ENCODE peak calls at places on chromosomes 7 and 10, in seven cellular contexts. P is heart right ventricle; K is NCI-H1105; R is kidney tubule cell; X is CD4-positive, alpha-beta T cell; S is iPS-NIHi11; T is kidney glomerular epithelial cell. C is an unnamed sample.
A peak's percentile ranks its signal among the peaks of the same experiment; 100 is the strongest.

GRCh38 chr7:158728911-158729645 is 24.5 kb upstream of the NCAPG2 start:
- DNase-seq in P (no peak), K (no peak), R (no peak), X (no peak), S (no peak), T (no peak), C (no peak)

GRCh38 chr10:52568309-52568708 is 204.3 kb downstream of the MBL2 start:
- DNase-seq in P (no peak), K (no peak), R (no peak), X (no peak), S (no peak), T (no peak), C (no peak)

GRCh38 chr10:1559731-1560130 is 177.6 kb downstream of the ADARB2 start:
- DNase-seq in P (no peak), K (no peak), R (no peak), X (no peak), S (no peak), T (no peak), C (peak; percentile 33)

GRCh38 chr7:73567701-73568685 is 10.4 kb downstream of the TBL2 start:
- DNase-seq in P (no peak), K (no peak), R (no peak), X (no peak), S (no peak), T (no peak), C (no peak)

GRCh38 chr7:84331665-84332064 is 137.1 kb upstream of the SEMA3A start:
- DNase-seq in P (no peak), K (no peak), R (peak; percentile 65), X (no peak), S (no peak), T (peak; percentile 72), C (no peak)

GRCh38 chr7:47333131-47333887 is 248.6 kb downstream of the TNS3 start:
- DNase-seq in P (no peak), K (no peak), R (no peak), X (no peak), S (no peak), T (no peak), C (no peak)

GRCh38 chr7:28904539-28905143 is 53.5 kb downstream of the TRIL start:
- DNase-seq in P (no peak), K (no peak), R (no peak), X (no peak), S (no peak), T (no peak), C (no peak)

GRCh38 chr10:63707254-63707910 is 186.2 kb downstream of the REEP3 start:
- DNase-seq in P (peak; percentile 54), K (no peak), R (peak; percentile 97), X (no peak), S (no peak), T (peak; percentile 98), C (no peak)

GRCh38 chr10:88920198-88920597 is 32.4 kb downstream of the ACTA2 start:
- DNase-seq in P (no peak), K (no peak), R (no peak), X (no peak), S (no peak), T (no peak), C (no peak)

GRCh38 chr7:156122752-156123354 is 310.6 kb upstream of the SHH start:
- DNase-seq in P (no peak), K (no peak), R (no peak), X (no peak), S (no peak), T (no peak), C (peak; percentile 37)

GRCh38 chr10:20598590-20598989 is 298.5 kb downstream of the NEBL start:
- DNase-seq in P (peak; percentile 45), K (no peak), R (peak; percentile 89), X (no peak), S (peak; percentile 37), T (peak; percentile 78), C (peak; percentile 97)

GRCh38 chr7:6251653-6252052 is 20.8 kb downstream of the CYTH3 start:
- DNase-seq in P (no peak), K (no peak), R (no peak), X (no peak), S (no peak), T (no peak), C (no peak)

GRCh38 chr7:30433082-30433481 is 45.5 kb downstream of the NOD1 start:
- DNase-seq in P (peak; percentile 52), K (no peak), R (no peak), X (no peak), S (peak; percentile 43), T (no peak), C (no peak)